ENCODE peak calls at places on chromosomes 5 and 9, in five cellular contexts. Q is uterus, V is brain microvascular endothelial cell, M is dorsolateral prefrontal cortex, R is IMR-90. G is an unnamed sample.

GRCh38 chr5:79255786-79256557 is 20.0 kb downstream of the JMY start:
- DNase-seq in M (no peak), Q (no peak), R (peak; percentile 46), V (peak; percentile 19), G (no peak)

GRCh38 chr9:101691657-101692056 is 46.8 kb downstream of the GRIN3A start:
- DNase-seq in V (no peak), R (no peak), Q (no peak), M (peak; percentile 35), G (no peak)

GRCh38 chr9:98726735-98727134 is 18.0 kb upstream of the GABBR2 start:
- DNase-seq in Q (no peak), M (peak; percentile 52), V (peak; percentile 26), R (peak; percentile 90), G (no peak)

GRCh38 chr5:111439473-111440075 is 72.8 kb downstream of the STARD4 start:
- DNase-seq in V (no peak), Q (no peak), M (no peak), R (peak; percentile 65), G (no peak)

GRCh38 chr5:1515921-1516571 is 7.7 kb downstream of the LPCAT1 start:
- DNase-seq in M (no peak), R (peak; percentile 55), Q (peak; percentile 4), V (no peak), G (peak; percentile 86)

GRCh38 chr9:97710356-97711222 is 13.4 kb upstream of the XPA start:
- DNase-seq in R (peak; percentile 66), M (peak; percentile 52), Q (peak; percentile 23), V (peak; percentile 62), G (no peak)

GRCh38 chr5:4254736-4255135 is 659.1 kb downstream of the IRX1 start:
- DNase-seq in M (no peak), V (no peak), Q (no peak), R (no peak), G (no peak)

GRCh38 chr5:63961125-63961597 is 1.1 kb downstream of the HTR1A start:
- DNase-seq in V (no peak), R (no peak), Q (no peak), M (peak; percentile 22), G (no peak)

GRCh38 chr9:135212961-135213360 is 125.5 kb downstream of the OLFM1 start:
- DNase-seq in V (no peak), R (no peak), Q (no peak), M (no peak), G (no peak)

GRCh38 chr5:136631176-136631575 is 265.8 kb upstream of the TRPC7 start:
- DNase-seq in R (no peak), V (peak; percentile 4), M (no peak), Q (no peak), G (no peak)

GRCh38 chr5:105288946-105289345 is 1726.4 kb upstream of the NUDT12 start:
- DNase-seq in R (no peak), Q (no peak), M (no peak), V (no peak), G (no peak)

GRCh38 chr9:115764649-115765048 is 388.9 kb upstream of the PAPPA start:
- DNase-seq in V (no peak), M (no peak), Q (no peak), R (no peak), G (no peak)
- TF ChIP-seq CTCF in V (no peak), M (no peak), Q (no peak), R (no peak), G (no peak)

DNA sequence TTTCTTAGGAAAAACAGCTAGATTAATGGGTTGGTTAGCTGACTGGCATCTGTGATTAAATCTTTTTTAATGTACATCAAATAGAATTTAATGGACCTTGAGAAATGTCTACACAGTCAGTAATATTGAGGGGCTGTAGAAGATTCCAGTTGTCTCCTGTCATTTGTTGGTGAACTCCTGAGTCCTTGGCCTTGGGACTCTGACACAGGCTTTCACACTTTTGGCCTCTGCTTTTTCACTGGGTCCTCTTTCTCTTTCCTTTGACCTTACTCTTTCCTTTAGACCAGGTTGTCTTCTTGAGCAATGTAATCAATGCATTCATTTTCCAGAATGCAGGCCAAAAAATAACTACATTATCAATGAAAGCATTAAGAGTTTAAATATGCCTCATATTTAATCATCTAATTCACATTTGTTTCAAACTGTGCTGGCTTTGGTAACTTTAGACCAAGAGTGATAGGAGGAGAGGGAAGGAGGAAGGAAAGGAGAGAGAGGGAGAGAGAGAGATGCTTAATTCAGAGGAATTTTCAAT is 511.3 kb downstream of the ZNF608 start:
- DNase-seq in V (no peak), M (no peak), Q (no peak), R (no peak), G (no peak)
- H3K4me3 ChIP-seq in V (no peak overlapping the region), M (no peak overlapping the region), Q (no peak overlapping the region), R (no peak overlapping the region), G (no peak overlapping the region)

GRCh38 chr5:41722359-41722950 is 147.8 kb downstream of the OXCT1 start:
- DNase-seq in R (peak; percentile 10), V (no peak), M (no peak), Q (no peak), G (no peak)
- TF ChIP-seq CTCF in R (peak; percentile 29), V (peak; percentile 49), M (no peak), Q (no peak), G (peak; percentile 26)

DNA sequence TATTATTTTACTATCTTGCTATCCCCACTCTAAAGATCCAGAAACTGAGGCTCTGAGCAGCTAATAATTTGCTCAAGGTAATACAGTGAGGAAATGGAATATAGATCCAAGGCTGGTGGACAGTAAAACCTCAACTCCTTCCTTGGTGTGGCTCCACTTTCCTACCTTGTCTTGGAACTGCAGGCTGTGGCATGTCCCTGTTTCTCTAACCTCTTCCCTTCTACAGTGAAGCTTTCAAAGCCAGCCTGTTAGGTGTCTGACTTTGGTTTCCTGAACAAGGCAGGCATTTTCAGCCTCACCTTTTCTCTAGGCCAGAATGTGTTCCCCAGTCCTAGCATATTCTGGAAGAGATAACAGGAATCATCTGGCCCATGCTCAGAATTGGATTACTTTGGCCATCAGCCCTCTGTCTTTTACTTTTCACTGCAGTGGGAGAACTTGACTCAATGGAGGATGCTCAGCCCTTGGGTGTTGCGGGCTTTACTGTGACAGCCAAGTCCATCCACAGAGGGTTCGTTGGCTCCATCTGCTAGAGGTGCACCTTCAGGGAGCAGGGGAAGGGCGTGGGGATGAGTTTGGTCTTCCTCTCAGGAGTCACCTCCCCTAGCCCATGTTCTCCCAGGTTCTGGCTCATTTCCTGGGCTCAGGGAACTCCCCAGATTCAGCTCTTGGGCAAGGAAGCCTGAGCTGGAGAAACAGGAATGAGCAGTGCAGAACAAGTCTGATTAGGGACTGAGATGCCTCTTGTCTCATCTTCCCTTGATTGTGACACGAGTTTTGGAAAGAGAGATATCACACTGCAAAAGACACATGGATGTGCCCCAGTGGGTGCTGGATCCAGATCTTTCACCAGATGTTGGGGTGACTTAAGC is 1.1 kb downstream of the NIPAL4 start:
- DNase-seq in V (no peak), R (no peak), Q (no peak), M (no peak), G (no peak)
- H3K4me3 ChIP-seq in V (no peak overlapping the region), R (no peak overlapping the region), Q (no peak overlapping the region), M (peak overlapping the region; percentile 72), G (no peak overlapping the region)

DNA sequence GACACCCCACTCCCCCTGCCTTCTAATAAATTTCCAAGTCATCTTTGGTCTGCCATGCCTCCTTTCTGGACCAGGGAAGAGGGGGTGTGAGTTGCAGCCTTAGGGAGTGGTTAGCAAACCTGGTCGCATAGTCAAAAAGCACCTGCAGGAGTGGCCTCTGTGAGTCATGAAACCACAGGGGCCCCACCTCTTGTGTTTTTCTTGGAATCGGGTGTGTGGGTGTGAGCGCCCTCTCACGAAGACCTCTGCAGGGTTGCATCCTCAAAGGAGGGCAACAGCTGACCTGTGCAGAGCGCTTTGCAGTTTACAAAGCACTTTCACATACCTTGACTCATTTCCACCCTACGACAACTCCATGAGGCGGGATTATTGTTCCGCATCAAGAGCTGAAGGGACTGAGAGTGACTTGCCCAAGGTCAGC is 36.8 kb upstream of the TEX48 start:
- DNase-seq in R (no peak), Q (no peak), M (no peak), V (no peak), G (peak; percentile 69)
- TF ChIP-seq CTCF in R (no peak), Q (no peak), M (no peak), V (no peak), G (peak; percentile 19)

GRCh38 chr9:115121140-115121710 is 3.3 kb upstream of the TNC start:
- DNase-seq in M (no peak), Q (no peak), R (no peak), V (no peak), G (peak; percentile 89)

GRCh38 chr9:115116620-115117284 is 1.2 kb downstream of the TNC start:
- DNase-seq in V (no peak), M (no peak), Q (no peak), R (no peak), G (no peak)

GRCh38 chr9:115115924-115116323 is 2.0 kb downstream of the TNC start:
- DNase-seq in V (peak; percentile 28), Q (no peak), M (no peak), R (peak; percentile 82), G (no peak)

GRCh38 chr9:115117999-115118470 is at the start of gene TNC:
- DNase-seq in R (peak; percentile 92), Q (peak; percentile 74), V (peak; percentile 52), M (peak; percentile 42), G (no peak)

GRCh38 chr9:115118471-115119156 is 657 bp upstream of the TNC start:
- DNase-seq in R (peak; percentile 93), Q (peak; percentile 73), M (peak; percentile 51), V (peak; percentile 86), G (peak; percentile 88)
- H3K4me3 ChIP-seq in R (peak overlapping the region; percentile 84), Q (peak overlapping the region; percentile 40), M (peak overlapping the region; percentile 48), V (peak overlapping the region; percentile 53), G (peak overlapping the region; percentile 40)

GRCh38 chr5:114360362-114360761 is 1.5 kb upstream of the KCNN2 start:
- DNase-seq in V (no peak), R (no peak), M (no peak), Q (no peak), G (no peak)

GRCh38 chr5:114362197-114362976 is 517 bp downstream of the KCNN2 start:
- DNase-seq in V (no peak), Q (no peak), R (peak; percentile 38), M (no peak), G (no peak)

GRCh38 chr5:114361724-114362196 is at the start of gene KCNN2:
- DNase-seq in M (peak; percentile 94), V (peak; percentile 12), R (peak; percentile 92), Q (peak; percentile 50), G (peak; percentile 59)

GRCh38 chr5:114362977-114363721 is 1.3 kb downstream of the KCNN2 start:
- DNase-seq in V (no peak), M (no peak), R (peak; percentile 37), Q (no peak), G (no peak)

GRCh38 chr5:114360816-114361723 is 800 bp upstream of the KCNN2 start:
- DNase-seq in V (no peak), Q (peak; percentile 16), M (peak; percentile 34), R (peak; percentile 35), G (no peak)
- TF ChIP-seq CTCF in V (no peak), Q (peak; percentile 4), M (peak; percentile 54), R (peak; percentile 40), G (no peak)

DNA sequence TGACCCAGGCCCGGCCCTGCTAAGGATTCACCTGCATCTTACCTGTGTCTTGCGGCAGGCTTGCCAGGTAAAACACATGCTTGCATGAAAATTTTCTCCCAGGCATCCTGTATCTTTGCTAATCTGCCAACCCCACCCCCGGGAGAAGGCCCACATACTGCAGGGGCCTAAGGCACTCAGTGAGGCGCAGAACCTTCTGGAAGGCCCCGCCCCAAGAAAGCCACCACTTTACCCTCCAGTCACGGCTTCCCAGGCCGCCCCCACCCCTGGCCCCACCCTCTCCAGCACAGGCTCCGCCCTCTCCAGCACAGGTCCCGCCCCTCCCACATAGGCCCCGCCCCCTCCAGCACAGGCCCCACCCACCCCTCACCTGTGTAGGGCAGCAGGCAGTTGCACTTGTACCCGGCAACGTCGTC is 29.8 kb upstream of the SEC16A start:
- DNase-seq in Q (no peak), M (no peak), R (no peak), V (no peak), G (no peak)
- H3K4me3 ChIP-seq in Q (no peak overlapping the region), M (no peak overlapping the region), R (no peak overlapping the region), V (no peak overlapping the region), G (no peak overlapping the region)

GRCh38 chr9:112717669-112718331 is at the start of gene INIP:
- DNase-seq in M (peak; percentile 96), R (peak; percentile 95), V (peak; percentile 95), Q (peak; percentile 94), G (peak; percentile 80)
- TF ChIP-seq CTCF in M (peak; percentile 27), R (peak; percentile 16), V (no peak), Q (no peak), G (no peak)